ENCODE peak calls at places on chromosomes 4 and X, in ten cellular contexts. B is naive thymus-derived CD4-positive, alpha-beta T cell; A is IMR-90; I is HCT116; V is upper lobe of right lung; X is heart right ventricle; D is body of pancreas; S is upper lobe of left lung; H is lung; C is left lung. M is an unnamed sample.

GRCh38 chr4:148258526-148258925 is 183.7 kb downstream of the NR3C2 start:
- ATAC-seq in B (no peak), A (no peak), I (no peak), V (no peak), X (peak; percentile 79), D (no peak), S (no peak), H (no peak), C (no peak), M (no peak)

GRCh38 chr4:152689615-152690501 is 10.1 kb upstream of the TMEM154 start:
- ATAC-seq in B (peak; percentile 37), A (no peak), I (no peak), V (peak; percentile 37), X (no peak), D (no peak), S (no peak), H (no peak), C (no peak), M (no peak)

GRCh38 chr4:96839441-96839840 is 999.5 kb downstream of the PDHA2 start:
- ATAC-seq in B (no peak), A (no peak), I (no peak), V (no peak), X (no peak), D (no peak), S (no peak), H (no peak), C (no peak), M (no peak)

GRCh38 chrX:35787867-35788266 is 10.3 kb upstream of the MAGEB16 start:
- ATAC-seq in B (no peak), A (no peak), I (no peak), V (no peak), X (no peak), D (no peak), S (no peak), H (no peak), C (no peak), M (no peak)

GRCh38 chr4:113625902-113626301 is 135.6 kb downstream of the CAMK2D start:
- ATAC-seq in B (no peak), A (no peak), I (no peak), V (no peak), X (no peak), D (no peak), S (no peak), H (no peak), C (no peak), M (no peak)

GRCh38 chr4:99735822-99736221 is 78.2 kb upstream of the C4orf54 start:
- ATAC-seq in B (no peak), A (no peak), I (no peak), V (no peak), X (no peak), D (peak; percentile 89), S (no peak), H (no peak), C (no peak), M (no peak)

GRCh38 chr4:38308728-38309315 is 348.6 kb downstream of the PTTG2 start:
- ATAC-seq in B (no peak), A (no peak), I (peak; percentile 78), V (no peak), X (no peak), D (no peak), S (no peak), H (no peak), C (no peak), M (no peak)

GRCh38 chr4:39621582-39621981 is 17.1 kb downstream of the SMIM14 start:
- ATAC-seq in B (no peak), A (peak; percentile 76), I (peak; percentile 77), V (peak; percentile 88), X (peak; percentile 61), D (peak; percentile 69), S (peak; percentile 92), H (peak; percentile 78), C (peak; percentile 93), M (peak; percentile 80)

GRCh38 chr4:48767055-48767454 is 13.0 kb downstream of the FRYL start:
- ATAC-seq in B (no peak), A (no peak), I (peak; percentile 34), V (no peak), X (no peak), D (no peak), S (no peak), H (no peak), C (no peak), M (no peak)

GRCh38 chr4:165461176-165461835 is 82.5 kb downstream of the CPE start:
- ATAC-seq in B (no peak), A (peak; percentile 93), I (no peak), V (peak; percentile 25), X (peak; percentile 42), D (peak; percentile 33), S (peak; percentile 91), H (no peak), C (peak; percentile 32), M (peak; percentile 85)

GRCh38 chr4:15333692-15334633 is 93.9 kb upstream of the C1QTNF7 start:
- ATAC-seq in B (no peak), A (no peak), I (no peak), V (no peak), X (no peak), D (no peak), S (no peak), H (no peak), C (no peak), M (no peak)

GRCh38 chr4:113303315-113303714 is 253.9 kb downstream of the ANK2 start:
- ATAC-seq in B (no peak), A (no peak), I (no peak), V (no peak), X (no peak), D (no peak), S (no peak), H (no peak), C (no peak), M (no peak)

GRCh38 chrX:42803320-42803719 is 25.4 kb upstream of the PPP1R2C start:
- ATAC-seq in B (no peak), A (no peak), I (no peak), V (no peak), X (no peak), D (no peak), S (peak; percentile 14), H (no peak), C (no peak), M (no peak)

GRCh38 chr4:147516133-147516532 is 35.2 kb downstream of the EDNRA start:
- ATAC-seq in B (no peak), A (no peak), I (no peak), V (no peak), X (no peak), D (no peak), S (no peak), H (no peak), C (no peak), M (no peak)

GRCh38 chr4:53682908-53683307 is 91.6 kb upstream of the LNX1 start:
- ATAC-seq in B (no peak), A (no peak), I (no peak), V (no peak), X (no peak), D (no peak), S (no peak), H (no peak), C (no peak), M (no peak)

GRCh38 chrX:134520860-134521390 is 61.0 kb downstream of the HPRT1 start:
- ATAC-seq in B (no peak), A (peak; percentile 90), I (peak; percentile 83), V (peak; percentile 76), X (peak; percentile 70), D (peak; percentile 47), S (peak; percentile 50), H (peak; percentile 58), C (peak; percentile 86), M (no peak)

GRCh38 chr4:126947536-126947935 is 685.2 kb upstream of the INTU start:
- ATAC-seq in B (no peak), A (no peak), I (no peak), V (no peak), X (no peak), D (no peak), S (no peak), H (no peak), C (no peak), M (no peak)

GRCh38 chrX:117969337-117969736 is 147.3 kb downstream of the KLHL13 start:
- ATAC-seq in B (no peak), A (no peak), I (no peak), V (no peak), X (no peak), D (no peak), S (no peak), H (no peak), C (no peak), M (no peak)

GRCh38 chr4:158914178-158914577 is 145.4 kb downstream of the FNIP2 start:
- ATAC-seq in B (no peak), A (peak; percentile 81), I (no peak), V (no peak), X (peak; percentile 55), D (no peak), S (peak; percentile 77), H (no peak), C (peak; percentile 32), M (peak; percentile 78)
- H3K4me3 ChIP-seq in B (no peak overlapping the region), A (no peak overlapping the region), I (no peak overlapping the region), V (no peak overlapping the region), X (no peak overlapping the region), D (no peak overlapping the region), S (no peak overlapping the region), H (no peak overlapping the region), C (no peak overlapping the region), M (no peak overlapping the region)

DNA sequence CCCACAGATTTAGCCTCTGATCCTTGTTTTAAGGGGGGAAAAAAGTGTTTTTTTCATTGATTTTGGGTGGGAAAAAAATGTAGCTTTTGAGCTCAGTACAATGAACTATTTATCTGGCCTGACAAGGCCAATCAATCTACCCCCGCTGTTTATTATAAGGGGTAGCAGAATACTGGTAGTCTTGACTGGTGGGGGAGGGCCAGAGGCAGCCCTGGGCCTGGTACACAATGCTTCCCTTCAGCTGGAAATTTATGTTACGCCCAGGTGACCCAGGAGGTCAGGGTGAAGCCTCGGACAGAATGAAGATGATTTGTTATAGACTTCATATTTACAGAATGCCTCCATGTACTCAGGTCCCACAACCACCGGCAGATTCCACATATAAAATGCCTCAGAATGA is 143.2 kb downstream of the SH3KBP1 start:
- ATAC-seq in B (no peak), A (no peak), I (no peak), V (no peak), X (no peak), D (no peak), S (no peak), H (no peak), C (no peak), M (no peak)
- H3K4me1 ChIP-seq in B (peaks cover 90% of the 10 kb centered on the region), A (no peaks in the 10 kb centered on the region), I (no peaks in the 10 kb centered on the region), V (peaks cover 15% of the 10 kb centered on the region), X (no peaks in the 10 kb centered on the region), D (no peaks in the 10 kb centered on the region), S (peaks cover 6% of the 10 kb centered on the region), H (peaks cover 13% of the 10 kb centered on the region), C (peaks cover 46% of the 10 kb centered on the region), M (no peaks in the 10 kb centered on the region)

GRCh38 chr4:154332681-154333421 is 158.7 kb downstream of the DCHS2 start:
- ATAC-seq in B (peak; percentile 85), A (peak; percentile 54), I (no peak), V (peak; percentile 59), X (peak; percentile 49), D (peak; percentile 33), S (peak; percentile 63), H (no peak), C (peak; percentile 46), M (peak; percentile 30)
- H3K4me3 ChIP-seq in B (peak overlapping the region; percentile 39), A (peak overlapping the region; percentile 7), I (no peak overlapping the region), V (peak overlapping the region; percentile 21), X (peak overlapping the region; percentile 22), D (no peak overlapping the region), S (peak overlapping the region; percentile 27), H (no peak overlapping the region), C (no peak overlapping the region), M (no peak overlapping the region)

DNA sequence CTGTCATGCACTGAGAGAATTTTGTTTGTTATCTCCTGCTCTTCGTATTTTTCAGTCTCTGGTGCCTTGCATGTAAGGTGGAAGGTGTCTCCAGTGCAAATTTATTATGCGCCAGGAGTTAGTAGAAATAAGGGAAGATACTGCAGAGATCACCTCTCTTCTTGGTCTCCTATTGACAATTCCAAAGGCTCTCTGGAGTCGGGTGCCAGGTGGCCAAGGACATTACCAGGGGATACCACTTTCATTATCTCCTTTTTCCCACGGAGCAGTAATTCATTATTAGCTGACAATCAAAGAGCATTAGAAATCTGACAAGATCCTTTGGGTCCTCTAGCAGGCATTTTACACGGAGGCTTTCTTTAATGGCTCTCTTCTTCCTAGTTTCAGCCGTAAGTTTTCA is 26.0 kb downstream of the ADD1 start:
- ATAC-seq in B (no peak), A (no peak), I (no peak), V (no peak), X (no peak), D (no peak), S (no peak), H (no peak), C (no peak), M (no peak)
- H3K4me1 ChIP-seq in B (peaks cover 22% of the 10 kb centered on the region), A (peaks cover 27% of the 10 kb centered on the region), I (no peaks in the 10 kb centered on the region), V (peaks cover 90% of the 10 kb centered on the region), X (peaks cover 94% of the 10 kb centered on the region), D (peaks cover 71% of the 10 kb centered on the region), S (peaks cover 79% of the 10 kb centered on the region), H (peaks cover 24% of the 10 kb centered on the region), C (peaks cover 96% of the 10 kb centered on the region), M (peaks cover 61% of the 10 kb centered on the region)